ENCODE peak calls at places on chromosomes 13 and 19, in five cellular contexts. One of them, this sample, is unnamed.

GRCh38 chr13:110411316-110412105 is 104.4 kb downstream of the COL4A2 start:
- DNase-seq in GM04503: no peak
- DNase-seq in pancreas: no peak
- DNase-seq in HFF-Myc: no peak
- DNase-seq in NCI-H2171 treated with DMSO at 0.1 percent for 48 hours: no peak
- DNase-seq in this sample: no peak

GRCh38 chr13:40786568-40786996 is 2.8 kb upstream of the SLC25A15 start:
- DNase-seq in GM04503: no peak
- DNase-seq in NCI-H2171 treated with DMSO at 0.1 percent for 48 hours: no peak
- DNase-seq in pancreas: no peak
- DNase-seq in HFF-Myc: no peak
- DNase-seq in this sample: no peak

GRCh38 chr19:33463194-33463593 is 58.4 kb downstream of the PEPD start:
- DNase-seq in pancreas: no peak
- DNase-seq in HFF-Myc: no peak
- DNase-seq in GM04503: no peak
- DNase-seq in NCI-H2171 treated with DMSO at 0.1 percent for 48 hours: no peak
- DNase-seq in this sample: no peak

GRCh38 chr19:58218899-58219298 is 9.8 kb upstream of the ZNF544 start:
- DNase-seq in pancreas: no peak
- DNase-seq in HFF-Myc: no peak
- DNase-seq in GM04503: no peak
- DNase-seq in NCI-H2171 treated with DMSO at 0.1 percent for 48 hours: peak
- DNase-seq in this sample: no peak

GRCh38 chr13:96020155-96020575 is 33.0 kb downstream of the UGGT2 start:
- DNase-seq in GM04503: peak
- DNase-seq in HFF-Myc: peak
- DNase-seq in pancreas: no peak
- DNase-seq in NCI-H2171 treated with DMSO at 0.1 percent for 48 hours: peak
- DNase-seq in this sample: peak

GRCh38 chr13:40653558-40654318 is 12.7 kb downstream of the FOXO1 start:
- DNase-seq in NCI-H2171 treated with DMSO at 0.1 percent for 48 hours: no peak
- DNase-seq in pancreas: no peak
- DNase-seq in HFF-Myc: no peak
- DNase-seq in GM04503: no peak
- DNase-seq in this sample: no peak

GRCh38 chr19:15289673-15290072 is 42.7 kb downstream of the BRD4 start:
- DNase-seq in GM04503: no peak
- DNase-seq in NCI-H2171 treated with DMSO at 0.1 percent for 48 hours: no peak
- DNase-seq in pancreas: no peak
- DNase-seq in HFF-Myc: no peak
- DNase-seq in this sample: no peak

GRCh38 chr13:99803141-99803540 is 168.4 kb downstream of the ZIC5 start:
- DNase-seq in pancreas: no peak
- DNase-seq in NCI-H2171 treated with DMSO at 0.1 percent for 48 hours: no peak
- DNase-seq in GM04503: no peak
- DNase-seq in HFF-Myc: no peak
- DNase-seq in this sample: no peak

GRCh38 chr13:110107568-110108347 is 199.2 kb downstream of the COL4A1 start:
- DNase-seq in pancreas: no peak
- DNase-seq in GM04503: no peak
- DNase-seq in HFF-Myc: no peak
- DNase-seq in NCI-H2171 treated with DMSO at 0.1 percent for 48 hours: no peak
- DNase-seq in this sample: no peak

GRCh38 chr13:29573190-29573589 is 22.3 kb downstream of the SLC7A1 start:
- DNase-seq in pancreas: no peak
- DNase-seq in HFF-Myc: no peak
- DNase-seq in NCI-H2171 treated with DMSO at 0.1 percent for 48 hours: peak
- DNase-seq in GM04503: no peak
- DNase-seq in this sample: no peak

GRCh38 chr19:31718041-31718440 is 368.8 kb upstream of the TSHZ3 start:
- DNase-seq in GM04503: no peak
- DNase-seq in NCI-H2171 treated with DMSO at 0.1 percent for 48 hours: no peak
- DNase-seq in HFF-Myc: no peak
- DNase-seq in pancreas: no peak
- DNase-seq in this sample: no peak

GRCh38 chr19:14369399-14370168 is 11.7 kb upstream of the ADGRE5 start:
- DNase-seq in NCI-H2171 treated with DMSO at 0.1 percent for 48 hours: no peak
- DNase-seq in pancreas: no peak
- DNase-seq in HFF-Myc: no peak
- DNase-seq in GM04503: no peak
- DNase-seq in this sample: no peak

GRCh38 chr13:41411536-41411935 is 45.8 kb upstream of the RGCC start:
- DNase-seq in HFF-Myc: no peak
- DNase-seq in GM04503: peak
- DNase-seq in pancreas: no peak
- DNase-seq in NCI-H2171 treated with DMSO at 0.1 percent for 48 hours: no peak
- DNase-seq in this sample: peak

GRCh38 chr19:1747285-1748114 is 5.8 kb upstream of the ONECUT3 start:
- DNase-seq in NCI-H2171 treated with DMSO at 0.1 percent for 48 hours: no peak
- DNase-seq in pancreas: no peak
- DNase-seq in HFF-Myc: peak
- DNase-seq in GM04503: peak
- DNase-seq in this sample: no peak

GRCh38 chr19:658916-659839 is 3.8 kb downstream of the RNF126 start:
- DNase-seq in GM04503: no peak
- DNase-seq in HFF-Myc: no peak
- DNase-seq in pancreas: peak
- DNase-seq in NCI-H2171 treated with DMSO at 0.1 percent for 48 hours: no peak
- DNase-seq in this sample: no peak

GRCh38 chr13:88637935-88638334 is 966.8 kb downstream of the SLITRK5 start:
- DNase-seq in GM04503: no peak
- DNase-seq in pancreas: no peak
- DNase-seq in HFF-Myc: no peak
- DNase-seq in NCI-H2171 treated with DMSO at 0.1 percent for 48 hours: no peak
- DNase-seq in this sample: no peak

GRCh38 chr19:1853295-1854031 is 5.2 kb upstream of the REXO1 start:
- DNase-seq in HFF-Myc: peak
- DNase-seq in GM04503: no peak
- DNase-seq in NCI-H2171 treated with DMSO at 0.1 percent for 48 hours: peak
- DNase-seq in pancreas: peak
- DNase-seq in this sample: peak

GRCh38 chr19:41249707-41250423 is 14.3 kb upstream of the HNRNPUL1 start:
- DNase-seq in pancreas: no peak
- DNase-seq in GM04503: no peak
- DNase-seq in HFF-Myc: no peak
- DNase-seq in NCI-H2171 treated with DMSO at 0.1 percent for 48 hours: no peak
- DNase-seq in this sample: no peak

GRCh38 chr19:53132231-53132991 is at the start of gene ZNF415:
- DNase-seq in HFF-Myc: peak
- DNase-seq in pancreas: peak
- DNase-seq in NCI-H2171 treated with DMSO at 0.1 percent for 48 hours: peak
- DNase-seq in GM04503: no peak
- DNase-seq in this sample: peak

GRCh38 chr13:41398494-41399190 is 58.7 kb upstream of the RGCC start:
- DNase-seq in GM04503: no peak
- DNase-seq in HFF-Myc: no peak
- DNase-seq in pancreas: no peak
- DNase-seq in NCI-H2171 treated with DMSO at 0.1 percent for 48 hours: no peak
- DNase-seq in this sample: no peak

GRCh38 chr19:29260477-29261317 is 47.7 kb upstream of the UQCRFS1 start:
- DNase-seq in NCI-H2171 treated with DMSO at 0.1 percent for 48 hours: peak
- DNase-seq in pancreas: no peak
- DNase-seq in GM04503: no peak
- DNase-seq in HFF-Myc: no peak
- DNase-seq in this sample: no peak

GRCh38 chr19:7336321-7336973 is 12.3 kb upstream of the ARHGEF18 start:
- DNase-seq in NCI-H2171 treated with DMSO at 0.1 percent for 48 hours: no peak
- DNase-seq in HFF-Myc: no peak
- DNase-seq in pancreas: no peak
- DNase-seq in GM04503: no peak
- DNase-seq in this sample: no peak

GRCh38 chr13:51675877-51676276 is 91.6 kb downstream of the WDFY2 start:
- DNase-seq in HFF-Myc: no peak
- DNase-seq in pancreas: no peak
- DNase-seq in NCI-H2171 treated with DMSO at 0.1 percent for 48 hours: no peak
- DNase-seq in GM04503: no peak
- DNase-seq in this sample: no peak

GRCh38 chr19:13610042-13610691 is 103.9 kb upstream of the CACNA1A start:
- DNase-seq in NCI-H2171 treated with DMSO at 0.1 percent for 48 hours: peak
- DNase-seq in pancreas: no peak
- DNase-seq in HFF-Myc: no peak
- DNase-seq in GM04503: no peak
- DNase-seq in this sample: no peak

GRCh38 chr19:38142176-38143035 is 81.6 kb downstream of the DPF1 start:
- DNase-seq in GM04503: no peak
- DNase-seq in pancreas: no peak
- DNase-seq in NCI-H2171 treated with DMSO at 0.1 percent for 48 hours: peak
- DNase-seq in HFF-Myc: no peak
- DNase-seq in this sample: no peak

GRCh38 chr19:57830071-57830602 is at the start of gene ZNF587B:
- DNase-seq in NCI-H2171 treated with DMSO at 0.1 percent for 48 hours: no peak
- DNase-seq in GM04503: no peak
- DNase-seq in HFF-Myc: peak
- DNase-seq in pancreas: peak
- DNase-seq in this sample: peak